ENCODE peak calls at places on chromosomes 2 and 18, in six cellular contexts. I is globus pallidus, L is thoracic aorta, S is left ventricle myocardium superior, R is iPS-NIHi11, G is HCT116. P is an unnamed sample.

GRCh38 chr2:178177066-178177679 is 17.1 kb upstream of the OSBPL6 start:
- DNase-seq in I (no peak), L (no peak), S (no peak), R (no peak), G (no peak), P (no peak)

GRCh38 chr2:44358498-44358897 is 2.8 kb downstream of the PREPL start:
- DNase-seq in I (no peak), L (no peak), S (peak; percentile 36), R (no peak), G (no peak), P (no peak)

GRCh38 chr2:157837851-157838441 is 38.2 kb downstream of the ACVR1 start:
- DNase-seq in I (peak; percentile 74), L (no peak), S (peak; percentile 64), R (no peak), G (no peak), P (no peak)

GRCh38 chr18:36532394-36532793 is 234.9 kb downstream of the FHOD3 start:
- DNase-seq in I (no peak), L (no peak), S (no peak), R (no peak), G (no peak), P (no peak)

GRCh38 chr2:111671426-111672150 is 212.4 kb downstream of the ANAPC1 start:
- DNase-seq in I (no peak), L (no peak), S (peak; percentile 48), R (no peak), G (no peak), P (peak; percentile 67)

GRCh38 chr2:134120718-134121630 is 132.9 kb upstream of the MGAT5 start:
- DNase-seq in I (peak; percentile 62), L (peak; percentile 21), S (peak; percentile 83), R (peak; percentile 73), G (no peak), P (peak; percentile 36)

GRCh38 chr2:183034806-183035205 is 3.5 kb downstream of the NCKAP1 start:
- DNase-seq in I (no peak), L (no peak), S (no peak), R (no peak), G (no peak), P (no peak)

GRCh38 chr2:96540136-96540535 is 3.6 kb downstream of the ARID5A start:
- DNase-seq in I (no peak), L (no peak), S (peak; percentile 20), R (no peak), G (no peak), P (no peak)

GRCh38 chr18:49052891-49053644 is 102.3 kb upstream of the SMAD7 start:
- DNase-seq in I (no peak), L (no peak), S (no peak), R (no peak), G (no peak), P (no peak)

GRCh38 chr2:83331810-83332209 is 1127.3 kb downstream of the SUCLG1 start:
- DNase-seq in I (no peak), L (no peak), S (no peak), R (no peak), G (no peak), P (no peak)

GRCh38 chr2:200779214-200779613 is 32.5 kb upstream of the BZW1 start:
- DNase-seq in I (no peak), L (no peak), S (no peak), R (no peak), G (no peak), P (no peak)

GRCh38 chr2:207167129-207167923 is 1.6 kb upstream of the KLF7 start:
- DNase-seq in I (peak; percentile 71), L (no peak), S (no peak), R (no peak), G (no peak), P (peak; percentile 44)

GRCh38 chr2:168355110-168355509 is 101.0 kb upstream of the CERS6 start:
- DNase-seq in I (no peak), L (no peak), S (no peak), R (no peak), G (no peak), P (no peak)

GRCh38 chr2:153165021-153165420 is 313.5 kb downstream of the RPRM start:
- DNase-seq in I (no peak), L (no peak), S (no peak), R (no peak), G (no peak), P (no peak)

GRCh38 chr2:46861916-46862315 is 53.7 kb downstream of the MCFD2 start:
- DNase-seq in I (no peak), L (no peak), S (no peak), R (no peak), G (no peak), P (no peak)

GRCh38 chr18:3688682-3689081 is 238.7 kb downstream of the TGIF1 start:
- DNase-seq in I (no peak), L (no peak), S (no peak), R (peak; percentile 50), G (no peak), P (no peak)

GRCh38 chr2:28399946-28400345 is 7.3 kb downstream of the FOSL2 start:
- DNase-seq in I (no peak), L (no peak), S (no peak), R (no peak), G (no peak), P (no peak)

GRCh38 chr2:186503827-186504606 is 18.0 kb downstream of the ZC3H15 start:
- DNase-seq in I (peak; percentile 30), L (no peak), S (no peak), R (no peak), G (no peak), P (no peak)

GRCh38 chr2:30979822-30980245 is 158.4 kb downstream of the GALNT14 start:
- DNase-seq in I (no peak), L (peak; percentile 67), S (peak; percentile 50), R (peak; percentile 29), G (peak; percentile 0), P (no peak)

GRCh38 chr2:35463805-35464596 is 891.6 kb upstream of the CRIM1 start:
- DNase-seq in I (no peak), L (no peak), S (no peak), R (no peak), G (no peak), P (no peak)

GRCh38 chr18:36531636-36532035 is 234.1 kb downstream of the FHOD3 start:
- DNase-seq in I (no peak), L (no peak), S (no peak), R (no peak), G (no peak), P (no peak)

GRCh38 chr18:75161629-75162028 is 47.3 kb downstream of the PTGR3 start:
- DNase-seq in I (peak; percentile 48), L (no peak), S (no peak), R (no peak), G (peak; percentile 32), P (peak; percentile 16)

GRCh38 chr2:70726947-70727725 is 40.9 kb downstream of the ADD2 start:
- DNase-seq in I (no peak), L (no peak), S (no peak), R (no peak), G (peak; percentile 4), P (no peak)

GRCh38 chr2:128736046-128736688 is 417.5 kb upstream of the HS6ST1 start:
- DNase-seq in I (no peak), L (no peak), S (no peak), R (no peak), G (no peak), P (no peak)

GRCh38 chr2:240196716-240197438 is 56.4 kb upstream of the OTOS start:
- DNase-seq in I (no peak), L (no peak), S (no peak), R (no peak), G (no peak), P (no peak)

GRCh38 chr2:62456721-62457539 is 49.1 kb downstream of the TMEM17 start:
- DNase-seq in I (peak; percentile 42), L (peak; percentile 16), S (peak; percentile 86), R (peak; percentile 97), G (no peak), P (peak; percentile 49)

GRCh38 chr2:55419236-55419513 is 481 bp downstream of the CCDC88A start:
- DNase-seq in I (peak; percentile 67), L (no peak), S (no peak), R (peak; percentile 28), G (no peak), P (no peak)

GRCh38 chr2:238811293-238811692 is 36.6 kb upstream of the TWIST2 start:
- DNase-seq in I (no peak), L (no peak), S (no peak), R (no peak), G (no peak), P (no peak)

GRCh38 chr2:240220371-240220770 is 79.9 kb upstream of the OTOS start:
- DNase-seq in I (no peak), L (no peak), S (no peak), R (no peak), G (no peak), P (no peak)

GRCh38 chr18:45518770-45519169 is 96.5 kb upstream of the SLC14A2 start:
- DNase-seq in I (no peak), L (no peak), S (no peak), R (peak; percentile 26), G (no peak), P (no peak)

GRCh38 chr2:20205069-20205468 is 19.9 kb downstream of the SDC1 start:
- DNase-seq in I (no peak), L (no peak), S (no peak), R (no peak), G (no peak), P (no peak)

P was measured in tibial nerve.